ENCODE peak calls at places on chromosomes 4 and X, in nine cellular contexts. One of them, this sample, is unnamed.

GRCh38 chr4:179095585-179096228 is 1653.5 kb upstream of the AGA start:
- DNase-seq in mesenchymal stem cell: peak; percentile 52
- DNase-seq in stomach: no peak
- DNase-seq in mesendoderm: peak; percentile 61
- DNase-seq in A549: peak; percentile 3
- DNase-seq in adrenal gland: peak; percentile 14
- DNase-seq in body of pancreas: no peak
- DNase-seq in aorta: no peak
- DNase-seq in tibial artery: no peak
- DNase-seq in this sample: no peak

GRCh38 chrX:68989456-68989855 is 160.6 kb downstream of the EFNB1 start:
- DNase-seq in A549: no peak
- DNase-seq in body of pancreas: no peak
- DNase-seq in adrenal gland: no peak
- DNase-seq in mesenchymal stem cell: no peak
- DNase-seq in mesendoderm: no peak
- DNase-seq in aorta: no peak
- DNase-seq in tibial artery: no peak
- DNase-seq in stomach: no peak
- DNase-seq in this sample: no peak

GRCh38 chrX:130555341-130555740 is 153.6 kb downstream of the RBMX2 start:
- DNase-seq in stomach: no peak
- DNase-seq in A549: no peak
- DNase-seq in tibial artery: no peak
- DNase-seq in mesendoderm: no peak
- DNase-seq in adrenal gland: no peak
- DNase-seq in body of pancreas: no peak
- DNase-seq in aorta: no peak
- DNase-seq in mesenchymal stem cell: no peak
- DNase-seq in this sample: no peak

GRCh38 chrX:69077895-69078455 is 87.3 kb downstream of the PJA1 start:
- DNase-seq in A549: no peak
- DNase-seq in mesenchymal stem cell: no peak
- DNase-seq in adrenal gland: no peak
- DNase-seq in mesendoderm: peak; percentile 43
- DNase-seq in body of pancreas: no peak
- DNase-seq in tibial artery: no peak
- DNase-seq in stomach: no peak
- DNase-seq in aorta: peak; percentile 9
- DNase-seq in this sample: no peak

GRCh38 chrX:110218591-110218990 is 99.3 kb downstream of the AMMECR1 start:
- DNase-seq in A549: peak; percentile 20
- DNase-seq in aorta: no peak
- DNase-seq in adrenal gland: no peak
- DNase-seq in tibial artery: no peak
- DNase-seq in mesendoderm: no peak
- DNase-seq in body of pancreas: no peak
- DNase-seq in stomach: no peak
- DNase-seq in mesenchymal stem cell: peak; percentile 73
- DNase-seq in this sample: no peak

GRCh38 chr4:43680416-43680815 is 768.2 kb downstream of the KCTD8 start:
- DNase-seq in body of pancreas: no peak
- DNase-seq in tibial artery: no peak
- DNase-seq in mesenchymal stem cell: no peak
- DNase-seq in adrenal gland: no peak
- DNase-seq in mesendoderm: peak; percentile 4
- DNase-seq in stomach: no peak
- DNase-seq in A549: no peak
- DNase-seq in aorta: no peak
- DNase-seq in this sample: no peak

GRCh38 chr4:183659919-183660318 is 826 bp downstream of the TRAPPC11 start:
- DNase-seq in tibial artery: no peak
- DNase-seq in stomach: no peak
- DNase-seq in aorta: no peak
- DNase-seq in mesenchymal stem cell: no peak
- DNase-seq in A549: no peak
- DNase-seq in body of pancreas: no peak
- DNase-seq in adrenal gland: no peak
- DNase-seq in mesendoderm: no peak
- DNase-seq in this sample: peak; percentile 66

GRCh38 chrX:152895121-152895520 is 2.7 kb upstream of the ZNF185 start:
- DNase-seq in mesendoderm: no peak
- DNase-seq in body of pancreas: no peak
- DNase-seq in A549: no peak
- DNase-seq in stomach: no peak
- DNase-seq in adrenal gland: no peak
- DNase-seq in tibial artery: no peak
- DNase-seq in mesenchymal stem cell: no peak
- DNase-seq in aorta: no peak
- DNase-seq in this sample: no peak

GRCh38 chr4:185879666-185880312 is 67.8 kb upstream of the SORBS2 start:
- DNase-seq in mesendoderm: no peak
- DNase-seq in adrenal gland: no peak
- DNase-seq in tibial artery: no peak
- DNase-seq in mesenchymal stem cell: no peak
- DNase-seq in body of pancreas: no peak
- DNase-seq in aorta: no peak
- DNase-seq in stomach: no peak
- DNase-seq in A549: no peak
- DNase-seq in this sample: no peak

GRCh38 chr4:10104991-10105276 is 11.7 kb downstream of the WDR1 start:
- DNase-seq in adrenal gland: no peak
- DNase-seq in mesendoderm: no peak
- DNase-seq in stomach: no peak
- DNase-seq in A549: no peak
- DNase-seq in tibial artery: no peak
- DNase-seq in mesenchymal stem cell: no peak
- DNase-seq in body of pancreas: no peak
- DNase-seq in aorta: no peak
- DNase-seq in this sample: peak; percentile 57
- H3K4me1 ChIP-seq in adrenal gland: peaks cover 47% of the 10 kb centered on the region
- H3K4me1 ChIP-seq in mesendoderm: no peaks in the 10 kb centered on the region
- H3K4me1 ChIP-seq in stomach: peaks cover 74% of the 10 kb centered on the region
- H3K4me1 ChIP-seq in A549: peaks cover 50% of the 10 kb centered on the region
- H3K4me1 ChIP-seq in tibial artery: peaks cover 100% of the 10 kb centered on the region
- H3K4me1 ChIP-seq in mesenchymal stem cell: peaks cover 79% of the 10 kb centered on the region
- H3K4me1 ChIP-seq in body of pancreas: peaks cover 18% of the 10 kb centered on the region
- H3K4me1 ChIP-seq in aorta: peaks cover 24% of the 10 kb centered on the region
- H3K4me1 ChIP-seq in this sample: peaks cover 77% of the 10 kb centered on the region

GRCh38 chrX:119684916-119685224 is 8.1 kb downstream of the SEPTIN6 start:
- DNase-seq in tibial artery: no peak
- DNase-seq in aorta: no peak
- DNase-seq in body of pancreas: no peak
- DNase-seq in adrenal gland: no peak
- DNase-seq in mesenchymal stem cell: no peak
- DNase-seq in stomach: no peak
- DNase-seq in A549: no peak
- DNase-seq in mesendoderm: no peak
- DNase-seq in this sample: no peak
- H3K27ac ChIP-seq in tibial artery: peak overlapping the region; percentile 61
- H3K27ac ChIP-seq in aorta: no peak overlapping the region
- H3K27ac ChIP-seq in body of pancreas: peak overlapping the region; percentile 55
- H3K27ac ChIP-seq in adrenal gland: peak overlapping the region; percentile 76
- H3K27ac ChIP-seq in mesenchymal stem cell: no peak overlapping the region
- H3K27ac ChIP-seq in stomach: peak overlapping the region; percentile 37
- H3K27ac ChIP-seq in A549: no peak overlapping the region
- H3K27ac ChIP-seq in mesendoderm: no peak overlapping the region
- H3K27ac ChIP-seq in this sample: no peak overlapping the region

GRCh38 chr4:10114607-10115006 is 2.0 kb downstream of the WDR1 start:
- DNase-seq in mesenchymal stem cell: no peak
- DNase-seq in body of pancreas: no peak
- DNase-seq in stomach: no peak
- DNase-seq in tibial artery: no peak
- DNase-seq in A549: no peak
- DNase-seq in adrenal gland: no peak
- DNase-seq in aorta: no peak
- DNase-seq in mesendoderm: no peak
- DNase-seq in this sample: peak; percentile 36

GRCh38 chr4:10116625-10117423 is at the start of gene WDR1:
- DNase-seq in mesendoderm: peak; percentile 96
- DNase-seq in stomach: peak; percentile 97
- DNase-seq in mesenchymal stem cell: peak; percentile 94
- DNase-seq in aorta: peak; percentile 99
- DNase-seq in adrenal gland: peak; percentile 97
- DNase-seq in A549: peak; percentile 89
- DNase-seq in tibial artery: peak; percentile 96
- DNase-seq in body of pancreas: peak; percentile 97
- DNase-seq in this sample: peak; percentile 100

GRCh38 chr4:10115657-10116624 is 658 bp downstream of the WDR1 start:
- DNase-seq in stomach: peak; percentile 75
- DNase-seq in mesendoderm: peak; percentile 60
- DNase-seq in mesenchymal stem cell: peak; percentile 39
- DNase-seq in adrenal gland: peak; percentile 49
- DNase-seq in body of pancreas: peak; percentile 47
- DNase-seq in aorta: peak; percentile 84
- DNase-seq in tibial artery: no peak
- DNase-seq in A549: peak; percentile 52
- DNase-seq in this sample: peak; percentile 90

GRCh38 chr4:10114147-10114546 is 2.5 kb downstream of the WDR1 start:
- DNase-seq in stomach: no peak
- DNase-seq in mesenchymal stem cell: no peak
- DNase-seq in A549: no peak
- DNase-seq in tibial artery: no peak
- DNase-seq in mesendoderm: no peak
- DNase-seq in aorta: no peak
- DNase-seq in adrenal gland: no peak
- DNase-seq in body of pancreas: no peak
- DNase-seq in this sample: peak; percentile 84

GRCh38 chr4:10115271-10115656 is 1.3 kb downstream of the WDR1 start:
- DNase-seq in body of pancreas: no peak
- DNase-seq in aorta: no peak
- DNase-seq in A549: no peak
- DNase-seq in adrenal gland: no peak
- DNase-seq in mesendoderm: no peak
- DNase-seq in mesenchymal stem cell: peak; percentile 65
- DNase-seq in stomach: no peak
- DNase-seq in tibial artery: no peak
- DNase-seq in this sample: peak; percentile 92
- H3K4me1 ChIP-seq in body of pancreas: peaks cover 23% of the 10 kb centered on the region
- H3K4me1 ChIP-seq in aorta: peaks cover 5% of the 10 kb centered on the region
- H3K4me1 ChIP-seq in A549: peaks cover 20% of the 10 kb centered on the region
- H3K4me1 ChIP-seq in adrenal gland: peaks cover 13% of the 10 kb centered on the region
- H3K4me1 ChIP-seq in mesendoderm: peaks cover 9% of the 10 kb centered on the region
- H3K4me1 ChIP-seq in mesenchymal stem cell: peaks cover 25% of the 10 kb centered on the region
- H3K4me1 ChIP-seq in stomach: peaks cover 37% of the 10 kb centered on the region
- H3K4me1 ChIP-seq in tibial artery: peaks cover 65% of the 10 kb centered on the region
- H3K4me1 ChIP-seq in this sample: peaks cover 53% of the 10 kb centered on the region

DNA sequence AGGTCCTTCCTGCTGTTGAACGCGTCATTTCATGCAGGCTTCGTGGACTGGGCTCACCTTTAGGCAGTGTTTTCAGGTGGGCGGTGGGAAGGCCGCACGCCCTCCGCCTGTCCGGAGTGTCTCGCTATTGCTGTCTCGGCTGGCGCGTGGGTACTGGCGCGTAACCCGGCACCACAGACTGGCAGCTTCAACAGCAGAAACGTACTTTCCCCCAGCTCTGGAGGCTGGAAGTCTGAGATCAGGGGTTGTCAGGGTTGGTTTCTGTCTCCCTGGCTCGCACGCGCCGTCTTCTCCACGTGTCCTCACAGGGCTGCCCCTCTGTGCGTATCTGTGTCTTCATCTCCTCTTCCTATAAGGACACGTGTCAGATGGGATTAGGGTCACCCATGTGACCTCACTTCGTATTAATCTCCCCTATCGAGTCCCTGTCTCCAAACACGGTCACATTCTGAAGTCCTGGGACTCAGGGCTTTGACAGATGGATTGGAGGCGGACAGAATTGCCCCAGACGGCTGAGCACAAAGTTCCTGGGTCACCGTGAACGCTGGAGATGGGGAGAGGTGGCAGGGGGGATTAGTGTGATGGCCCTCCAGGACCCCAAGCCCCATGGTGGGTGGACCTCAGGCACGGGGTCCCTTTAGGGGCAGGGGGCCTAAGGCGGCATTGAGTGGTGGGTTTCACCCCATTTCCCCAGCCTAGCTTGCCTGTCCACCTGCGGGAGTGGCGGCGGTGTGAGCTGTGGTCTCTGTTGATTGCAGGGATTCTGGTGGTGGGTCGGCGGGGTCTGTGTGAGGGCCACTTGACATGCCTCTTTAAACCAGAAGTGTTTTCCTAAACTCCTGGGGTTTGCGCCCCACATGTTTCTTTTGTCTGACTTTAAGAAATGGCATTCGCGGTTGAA is 83.4 kb upstream of the LRPAP1 start:
- DNase-seq in mesendoderm: no peak
- DNase-seq in stomach: no peak
- DNase-seq in adrenal gland: no peak
- DNase-seq in body of pancreas: no peak
- DNase-seq in aorta: peak; percentile 58
- DNase-seq in tibial artery: no peak
- DNase-seq in A549: no peak
- DNase-seq in mesenchymal stem cell: no peak
- DNase-seq in this sample: peak; percentile 62
- H3K27ac ChIP-seq in mesendoderm: no peak overlapping the region
- H3K27ac ChIP-seq in stomach: no peak overlapping the region
- H3K27ac ChIP-seq in adrenal gland: no peak overlapping the region
- H3K27ac ChIP-seq in body of pancreas: no peak overlapping the region
- H3K27ac ChIP-seq in aorta: no peak overlapping the region
- H3K27ac ChIP-seq in tibial artery: no peak overlapping the region
- H3K27ac ChIP-seq in A549: no peak overlapping the region
- H3K27ac ChIP-seq in mesenchymal stem cell: no peak overlapping the region
- H3K27ac ChIP-seq in this sample: no peak overlapping the region

GRCh38 chr4:122827899-122828601 is 1.4 kb downstream of the FGF2 start:
- DNase-seq in stomach: no peak
- DNase-seq in mesenchymal stem cell: peak; percentile 86
- DNase-seq in mesendoderm: peak; percentile 84
- DNase-seq in tibial artery: peak; percentile 64
- DNase-seq in adrenal gland: no peak
- DNase-seq in aorta: peak; percentile 55
- DNase-seq in body of pancreas: peak; percentile 32
- DNase-seq in A549: peak; percentile 65
- DNase-seq in this sample: peak; percentile 94

GRCh38 chr4:122831515-122832196 is 5.0 kb downstream of the FGF2 start:
- DNase-seq in body of pancreas: no peak
- DNase-seq in stomach: no peak
- DNase-seq in aorta: no peak
- DNase-seq in A549: no peak
- DNase-seq in mesendoderm: no peak
- DNase-seq in adrenal gland: no peak
- DNase-seq in mesenchymal stem cell: peak; percentile 37
- DNase-seq in tibial artery: no peak
- DNase-seq in this sample: no peak

GRCh38 chr4:122832732-122833131 is 6.1 kb downstream of the FGF2 start:
- DNase-seq in mesenchymal stem cell: peak; percentile 57
- DNase-seq in aorta: no peak
- DNase-seq in body of pancreas: no peak
- DNase-seq in tibial artery: no peak
- DNase-seq in adrenal gland: no peak
- DNase-seq in mesendoderm: no peak
- DNase-seq in A549: no peak
- DNase-seq in stomach: no peak
- DNase-seq in this sample: no peak

GRCh38 chr4:122827258-122827887 is 742 bp downstream of the FGF2 start:
- DNase-seq in tibial artery: no peak
- DNase-seq in body of pancreas: peak; percentile 3
- DNase-seq in mesenchymal stem cell: peak; percentile 62
- DNase-seq in A549: no peak
- DNase-seq in adrenal gland: peak; percentile 15
- DNase-seq in stomach: peak; percentile 26
- DNase-seq in aorta: peak; percentile 87
- DNase-seq in mesendoderm: peak; percentile 62
- DNase-seq in this sample: peak; percentile 91

GRCh38 chr4:122830392-122831095 is 3.9 kb downstream of the FGF2 start:
- DNase-seq in mesendoderm: no peak
- DNase-seq in tibial artery: no peak
- DNase-seq in aorta: peak; percentile 44
- DNase-seq in adrenal gland: no peak
- DNase-seq in body of pancreas: peak; percentile 3
- DNase-seq in A549: no peak
- DNase-seq in mesenchymal stem cell: no peak
- DNase-seq in stomach: no peak
- DNase-seq in this sample: no peak
- H3K4me1 ChIP-seq in mesendoderm: peaks cover 13% of the 10 kb centered on the region
- H3K4me1 ChIP-seq in tibial artery: peaks cover 46% of the 10 kb centered on the region
- H3K4me1 ChIP-seq in aorta: peaks cover 11% of the 10 kb centered on the region
- H3K4me1 ChIP-seq in adrenal gland: peaks cover 7% of the 10 kb centered on the region
- H3K4me1 ChIP-seq in body of pancreas: peaks cover 16% of the 10 kb centered on the region
- H3K4me1 ChIP-seq in A549: peaks cover 72% of the 10 kb centered on the region
- H3K4me1 ChIP-seq in mesenchymal stem cell: peaks cover 7% of the 10 kb centered on the region
- H3K4me1 ChIP-seq in stomach: peaks cover 8% of the 10 kb centered on the region
- H3K4me1 ChIP-seq in this sample: peaks cover 65% of the 10 kb centered on the region

This sample was measured in osteoblast.